ENCODE peak calls at places on chromosomes 5 and 9, in four cellular contexts. I is AG04450, D is GM23248, N is heart left ventricle. Y is an unnamed sample.

GRCh38 chr5:115977096-115977495 is 14.8 kb downstream of the LVRN start:
- DNase-seq in I (no peak), N (no peak), D (no peak), Y (no peak)

GRCh38 chr5:94832685-94833084 is 214.2 kb downstream of the SLF1 start:
- DNase-seq in N (no peak), I (no peak), D (no peak), Y (no peak)

GRCh38 chr9:131500939-131501541 is 1.7 kb upstream of the POMT1 start:
- DNase-seq in N (peak; percentile 48), D (peak; percentile 84), I (peak; percentile 32), Y (no peak)

GRCh38 chr9:133406480-133407307 is 11.1 kb downstream of the REXO4 start:
- DNase-seq in I (peak; percentile 47), D (peak; percentile 81), N (peak; percentile 86), Y (peak; percentile 76)

GRCh38 chr9:137316012-137316981 is 14.2 kb upstream of the NRARP start:
- DNase-seq in N (peak; percentile 82), I (no peak), D (peak; percentile 77), Y (no peak)

GRCh38 chr5:168654225-168654624 is 75.1 kb upstream of the PANK3 start:
- DNase-seq in D (peak; percentile 84), I (no peak), N (no peak), Y (no peak)

GRCh38 chr5:127664082-127664481 is 15.2 kb downstream of the CTXN3 start:
- DNase-seq in N (no peak), D (no peak), I (no peak), Y (no peak)

GRCh38 chr9:133976191-133976861 is 15.8 kb downstream of the VAV2 start:
- DNase-seq in D (no peak), N (no peak), I (no peak), Y (no peak)

GRCh38 chr9:2466703-2467102 is 154.9 kb upstream of the VLDLR start:
- DNase-seq in N (no peak), D (no peak), I (no peak), Y (no peak)

GRCh38 chr9:36306481-36307306 is 48.4 kb upstream of the GNE start:
- DNase-seq in I (no peak), D (no peak), N (no peak), Y (no peak)

GRCh38 chr5:180012316-180012715 is 59.2 kb downstream of the RNF130 start:
- DNase-seq in N (no peak), D (no peak), I (no peak), Y (no peak)

GRCh38 chr9:136105398-136106135 is 10.5 kb upstream of the NACC2 start:
- DNase-seq in I (no peak), N (peak; percentile 89), D (peak; percentile 19), Y (no peak)

GRCh38 chr5:180595381-180596114 is 4.2 kb upstream of the SCGB3A1 start:
- DNase-seq in D (no peak), N (peak; percentile 40), I (no peak), Y (peak; percentile 34)

GRCh38 chr9:26296910-26297309 is 595.7 kb downstream of the CAAP1 start:
- DNase-seq in D (peak; percentile 29), N (no peak), I (no peak), Y (no peak)

GRCh38 chr5:27962201-27962600 is 923.8 kb upstream of the CDH9 start:
- DNase-seq in D (no peak), N (no peak), I (no peak), Y (no peak)

GRCh38 chr5:127136908-127137307 is 63.6 kb upstream of the C5orf63 start:
- DNase-seq in D (no peak), N (no peak), I (no peak), Y (no peak)

GRCh38 chr5:102590467-102590866 is 91.7 kb upstream of the SLCO6A1 start:
- DNase-seq in N (no peak), D (no peak), I (no peak), Y (no peak)

GRCh38 chr9:98045234-98046160 is 11.0 kb upstream of the NANS start:
- DNase-seq in N (no peak), I (no peak), D (no peak), Y (no peak)

GRCh38 chr9:79023134-79023577 is 548.6 kb upstream of the TLE4 start:
- DNase-seq in I (peak; percentile 77), D (peak; percentile 84), N (no peak), Y (no peak)

GRCh38 chr9:77158772-77159513 is 18.4 kb upstream of the VPS13A start:
- DNase-seq in D (peak; percentile 36), N (no peak), I (no peak), Y (no peak)

GRCh38 chr9:105357937-105358336 is 89.9 kb upstream of the FSD1L start:
- DNase-seq in D (no peak), N (no peak), I (no peak), Y (no peak)

GRCh38 chr9:21265421-21266189 is 25.8 kb upstream of the IFNA14 start:
- DNase-seq in D (no peak), N (no peak), I (no peak), Y (no peak)

GRCh38 chr5:25006734-25007133 is 362.0 kb upstream of the CDH10 start:
- DNase-seq in N (no peak), D (peak; percentile 82), I (no peak), Y (no peak)

GRCh38 chr9:94945191-94946144 is 219.0 kb downstream of the AOPEP start:
- DNase-seq in D (peak; percentile 97), N (peak; percentile 72), I (peak; percentile 84), Y (no peak)

GRCh38 chr9:107158321-107158720 is 124.8 kb upstream of the RAD23B start:
- DNase-seq in I (no peak), D (peak; percentile 46), N (no peak), Y (no peak)

GRCh38 chr5:19067741-19068140 is 920.3 kb downstream of the CDH18 start:
- DNase-seq in N (no peak), D (no peak), I (no peak), Y (no peak)

GRCh38 chr5:91318727-91319126 is 64.4 kb downstream of the ARRDC3 start:
- DNase-seq in D (no peak), N (no peak), I (no peak), Y (no peak)

GRCh38 chr9:114313186-114313585 is 9.7 kb upstream of the ORM1 start:
- DNase-seq in D (no peak), I (no peak), N (no peak), Y (no peak)

GRCh38 chr9:94950733-94951590 is 224.5 kb downstream of the AOPEP start:
- DNase-seq in I (no peak), D (peak; percentile 10), N (no peak), Y (no peak)

GRCh38 chr5:62691946-62692345 is 113.3 kb downstream of the LRRC70 start:
- DNase-seq in N (no peak), I (no peak), D (no peak), Y (no peak)

GRCh38 chr5:83368317-83368716 is 103.2 kb upstream of the VCAN start:
- DNase-seq in N (no peak), D (peak; percentile 93), I (peak; percentile 36), Y (no peak)

GRCh38 chr9:116365056-116365471 is 211.5 kb downstream of the PAPPA start:
- DNase-seq in D (peak; percentile 83), I (peak; percentile 27), N (peak; percentile 68), Y (no peak)

GRCh38 chr9:86700601-86701000 is 246.7 kb downstream of the GAS1 start:
- DNase-seq in I (no peak), D (peak; percentile 66), N (peak; percentile 71), Y (no peak)
- H3K27ac ChIP-seq in I (no peak overlapping the region), D (no peak overlapping the region), N (no peak overlapping the region), Y (no peak overlapping the region)

DNA sequence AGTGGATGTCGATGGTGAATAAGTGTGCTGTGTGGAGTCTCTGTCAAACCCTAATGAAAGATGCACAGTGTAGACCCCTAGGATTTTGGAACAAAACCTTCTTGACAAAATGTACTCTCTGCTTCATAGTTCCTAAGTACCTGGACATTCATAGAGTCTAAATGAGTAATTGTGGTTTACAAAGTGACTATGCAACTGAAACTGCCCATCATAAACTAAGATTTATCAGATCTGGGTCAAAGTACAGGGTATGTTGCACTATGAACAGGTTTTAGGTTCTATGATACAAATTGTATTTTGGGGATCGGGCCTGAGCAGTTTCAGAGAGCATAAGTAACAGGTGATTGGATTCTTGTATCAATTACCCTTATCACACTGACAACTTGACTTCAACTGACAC is 79.4 kb downstream of the LURAP1L start:
- DNase-seq in D (no peak), I (no peak), N (no peak), Y (no peak)
- H3K27ac ChIP-seq in D (no peak overlapping the region), I (no peak overlapping the region), N (no peak overlapping the region), Y (no peak overlapping the region)

GRCh38 chr5:177493795-177494355 is 3.5 kb downstream of the PDLIM7 start:
- DNase-seq in D (no peak), I (no peak), N (no peak), Y (no peak)
- H3K27ac ChIP-seq in D (peak overlapping the region; percentile 83), I (peak overlapping the region; percentile 99), N (peak overlapping the region; percentile 92), Y (peak overlapping the region; percentile 48)

GRCh38 chr5:53337827-53338226 is 142.6 kb upstream of the FST start:
- DNase-seq in N (no peak), I (no peak), D (peak; percentile 47), Y (no peak)

GRCh38 chr5:53331463-53331862 is 149.0 kb upstream of the FST start:
- DNase-seq in I (peak; percentile 50), D (peak; percentile 84), N (no peak), Y (no peak)

GRCh38 chr5:53333160-53333559 is 147.3 kb upstream of the FST start:
- DNase-seq in D (peak; percentile 84), I (no peak), N (no peak), Y (no peak)

GRCh38 chr5:53335115-53335514 is 145.3 kb upstream of the FST start:
- DNase-seq in N (no peak), I (no peak), D (peak; percentile 36), Y (no peak)

GRCh38 chr5:53334431-53334941 is 145.9 kb upstream of the FST start:
- DNase-seq in D (peak; percentile 90), I (peak; percentile 39), N (no peak), Y (no peak)
- H3K27ac ChIP-seq in D (peak overlapping the region; percentile 86), I (peak overlapping the region; percentile 49), N (no peak overlapping the region), Y (no peak overlapping the region)

GRCh38 chr9:121613009-121613766 is 38.2 kb upstream of the DAB2IP start:
- DNase-seq in N (no peak), I (no peak), D (no peak), Y (no peak)
- H3K27ac ChIP-seq in N (peak overlapping the region; percentile 44), I (no peak overlapping the region), D (no peak overlapping the region), Y (peak overlapping the region; percentile 42)

DNA sequence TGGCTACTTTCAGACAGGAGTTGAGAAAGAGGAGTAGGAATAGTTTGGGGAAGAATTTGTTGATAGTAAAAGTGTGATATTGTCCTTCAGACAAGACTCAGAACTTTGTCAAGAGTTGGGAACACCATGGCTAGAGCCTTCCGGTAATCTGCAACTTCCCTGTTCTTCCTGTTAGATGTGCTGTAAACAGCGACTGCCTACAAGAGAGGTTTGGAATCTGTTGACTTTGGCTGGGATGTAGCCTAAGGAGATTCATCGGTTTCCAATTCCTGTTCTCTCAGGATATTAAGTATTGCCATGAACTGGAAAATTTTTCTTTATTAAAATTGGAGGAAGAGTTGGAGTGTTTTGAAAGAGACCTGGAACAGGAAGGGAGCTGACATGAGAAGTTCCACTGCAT is 43.9 kb downstream of the ARHGAP26 start:
- DNase-seq in D (no peak), I (no peak), N (no peak), Y (no peak)
- H3K27ac ChIP-seq in D (no peak overlapping the region), I (no peak overlapping the region), N (peak overlapping the region; percentile 91), Y (peak overlapping the region; percentile 78)